ENCODE peak calls at places on chromosomes 3 and 15, in nine cellular contexts. One of them, this sample, is unnamed.

GRCh38 chr3:179807588-179807987 is 154.7 kb downstream of the USP13 start:
- DNase-seq in astrocyte of the spinal cord: no peak
- DNase-seq in AG04450: no peak
- DNase-seq in uterus: no peak
- DNase-seq in stomach: no peak
- DNase-seq in cardiac fibroblast: no peak
- DNase-seq in pancreas: no peak
- DNase-seq in astrocyte: no peak
- DNase-seq in brain microvascular endothelial cell: no peak
- DNase-seq in this sample: no peak

GRCh38 chr3:48285132-48285531 is 44.2 kb downstream of the ZNF589 start:
- DNase-seq in pancreas: no peak
- DNase-seq in astrocyte of the spinal cord: no peak
- DNase-seq in cardiac fibroblast: peak
- DNase-seq in AG04450: no peak
- DNase-seq in uterus: no peak
- DNase-seq in astrocyte: peak
- DNase-seq in brain microvascular endothelial cell: no peak
- DNase-seq in stomach: no peak
- DNase-seq in this sample: no peak

GRCh38 chr15:25844981-25845680 is 18.0 kb downstream of the ATP10A start:
- DNase-seq in stomach: no peak
- DNase-seq in astrocyte: no peak
- DNase-seq in pancreas: no peak
- DNase-seq in cardiac fibroblast: no peak
- DNase-seq in brain microvascular endothelial cell: no peak
- DNase-seq in AG04450: no peak
- DNase-seq in uterus: no peak
- DNase-seq in astrocyte of the spinal cord: no peak
- DNase-seq in this sample: no peak

GRCh38 chr15:85104584-85104983 is 122.9 kb downstream of the PDE8A start:
- DNase-seq in stomach: no peak
- DNase-seq in AG04450: no peak
- DNase-seq in cardiac fibroblast: no peak
- DNase-seq in astrocyte: no peak
- DNase-seq in pancreas: no peak
- DNase-seq in brain microvascular endothelial cell: no peak
- DNase-seq in uterus: no peak
- DNase-seq in astrocyte of the spinal cord: no peak
- DNase-seq in this sample: no peak

GRCh38 chr15:90665288-90666134 is 51.6 kb upstream of the BLM start:
- DNase-seq in cardiac fibroblast: peak
- DNase-seq in brain microvascular endothelial cell: peak
- DNase-seq in astrocyte: peak
- DNase-seq in stomach: peak
- DNase-seq in uterus: peak
- DNase-seq in AG04450: no peak
- DNase-seq in astrocyte of the spinal cord: peak
- DNase-seq in pancreas: peak
- DNase-seq in this sample: no peak

GRCh38 chr15:100897201-100897872 is 17.7 kb downstream of the ALDH1A3 start:
- DNase-seq in stomach: no peak
- DNase-seq in AG04450: no peak
- DNase-seq in pancreas: no peak
- DNase-seq in astrocyte of the spinal cord: no peak
- DNase-seq in uterus: no peak
- DNase-seq in cardiac fibroblast: no peak
- DNase-seq in astrocyte: no peak
- DNase-seq in brain microvascular endothelial cell: no peak
- DNase-seq in this sample: no peak

GRCh38 chr3:58707390-58707930 is 40.9 kb upstream of the FAM3D start:
- DNase-seq in astrocyte: no peak
- DNase-seq in pancreas: no peak
- DNase-seq in stomach: no peak
- DNase-seq in uterus: no peak
- DNase-seq in astrocyte of the spinal cord: no peak
- DNase-seq in cardiac fibroblast: no peak
- DNase-seq in AG04450: no peak
- DNase-seq in brain microvascular endothelial cell: no peak
- DNase-seq in this sample: no peak

GRCh38 chr15:38150794-38151193 is 101.8 kb upstream of the SPRED1 start:
- DNase-seq in stomach: no peak
- DNase-seq in cardiac fibroblast: no peak
- DNase-seq in astrocyte of the spinal cord: no peak
- DNase-seq in pancreas: no peak
- DNase-seq in brain microvascular endothelial cell: no peak
- DNase-seq in astrocyte: no peak
- DNase-seq in AG04450: no peak
- DNase-seq in uterus: no peak
- DNase-seq in this sample: no peak

GRCh38 chr3:55507808-55508207 is 20.7 kb upstream of the WNT5A start:
- DNase-seq in AG04450: no peak
- DNase-seq in astrocyte of the spinal cord: no peak
- DNase-seq in cardiac fibroblast: no peak
- DNase-seq in uterus: no peak
- DNase-seq in brain microvascular endothelial cell: no peak
- DNase-seq in astrocyte: no peak
- DNase-seq in pancreas: no peak
- DNase-seq in stomach: no peak
- DNase-seq in this sample: no peak

GRCh38 chr3:160130950-160131349 is 94.3 kb upstream of the C3orf80 start:
- DNase-seq in astrocyte: peak
- DNase-seq in astrocyte of the spinal cord: peak
- DNase-seq in pancreas: no peak
- DNase-seq in stomach: no peak
- DNase-seq in brain microvascular endothelial cell: peak
- DNase-seq in AG04450: no peak
- DNase-seq in uterus: no peak
- DNase-seq in cardiac fibroblast: peak
- DNase-seq in this sample: peak

GRCh38 chr3:57409471-57409870 is 117.0 kb upstream of the ASB14 start:
- DNase-seq in uterus: no peak
- DNase-seq in stomach: no peak
- DNase-seq in astrocyte of the spinal cord: no peak
- DNase-seq in AG04450: no peak
- DNase-seq in pancreas: no peak
- DNase-seq in astrocyte: no peak
- DNase-seq in cardiac fibroblast: no peak
- DNase-seq in brain microvascular endothelial cell: no peak
- DNase-seq in this sample: no peak

GRCh38 chr15:38021259-38021658 is 86.8 kb downstream of the TMCO5A start:
- DNase-seq in uterus: no peak
- DNase-seq in pancreas: no peak
- DNase-seq in astrocyte: no peak
- DNase-seq in brain microvascular endothelial cell: no peak
- DNase-seq in astrocyte of the spinal cord: no peak
- DNase-seq in stomach: no peak
- DNase-seq in cardiac fibroblast: no peak
- DNase-seq in AG04450: no peak
- DNase-seq in this sample: no peak

GRCh38 chr15:77107531-77108355 is 36.8 kb upstream of the TSPAN3 start:
- DNase-seq in stomach: peak
- DNase-seq in uterus: peak
- DNase-seq in pancreas: peak
- DNase-seq in AG04450: peak
- DNase-seq in astrocyte: peak
- DNase-seq in astrocyte of the spinal cord: peak
- DNase-seq in cardiac fibroblast: peak
- DNase-seq in brain microvascular endothelial cell: peak
- DNase-seq in this sample: no peak

GRCh38 chr15:68887120-68887519 is 43.2 kb upstream of the SPESP1 start:
- DNase-seq in cardiac fibroblast: no peak
- DNase-seq in stomach: no peak
- DNase-seq in AG04450: no peak
- DNase-seq in uterus: no peak
- DNase-seq in pancreas: no peak
- DNase-seq in brain microvascular endothelial cell: no peak
- DNase-seq in astrocyte: no peak
- DNase-seq in astrocyte of the spinal cord: no peak
- DNase-seq in this sample: no peak

GRCh38 chr3:36850743-36851142 is 86.4 kb upstream of the DCLK3 start:
- DNase-seq in AG04450: no peak
- DNase-seq in astrocyte: no peak
- DNase-seq in brain microvascular endothelial cell: no peak
- DNase-seq in stomach: no peak
- DNase-seq in uterus: no peak
- DNase-seq in astrocyte of the spinal cord: no peak
- DNase-seq in pancreas: no peak
- DNase-seq in cardiac fibroblast: peak
- DNase-seq in this sample: no peak

GRCh38 chr3:179148446-179149238 is 485 bp downstream of the PIK3CA start:
- DNase-seq in pancreas: peak
- DNase-seq in brain microvascular endothelial cell: peak
- DNase-seq in cardiac fibroblast: peak
- DNase-seq in uterus: peak
- DNase-seq in stomach: peak
- DNase-seq in astrocyte of the spinal cord: peak
- DNase-seq in AG04450: no peak
- DNase-seq in astrocyte: peak
- DNase-seq in this sample: no peak

GRCh38 chr15:74140445-74140761 is 10.0 kb downstream of the ISLR2 start:
- DNase-seq in uterus: no peak
- DNase-seq in brain microvascular endothelial cell: no peak
- DNase-seq in AG04450: no peak
- DNase-seq in cardiac fibroblast: no peak
- DNase-seq in pancreas: no peak
- DNase-seq in astrocyte of the spinal cord: no peak
- DNase-seq in stomach: no peak
- DNase-seq in astrocyte: no peak
- DNase-seq in this sample: no peak

DNA sequence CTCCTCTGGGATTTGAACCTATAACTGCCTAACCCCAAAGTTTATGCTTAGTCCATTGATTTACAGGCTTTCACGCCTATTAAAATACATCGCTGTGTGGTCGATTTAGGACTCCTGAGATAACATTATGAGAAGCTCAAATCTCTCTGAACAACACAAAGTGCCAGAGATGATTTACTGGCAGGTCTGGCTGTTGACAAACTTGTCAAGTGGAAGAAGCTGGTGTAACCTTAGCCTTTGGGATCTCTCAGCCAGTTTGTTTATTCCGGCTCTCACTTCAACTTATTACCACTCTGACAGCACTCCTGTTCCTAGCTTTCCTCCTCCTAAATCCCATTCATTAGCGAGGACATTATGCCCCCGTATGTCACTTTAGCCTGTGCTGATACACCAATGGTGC is 27.9 kb upstream of the WDR72 start:
- DNase-seq in brain microvascular endothelial cell: no peak
- DNase-seq in uterus: no peak
- DNase-seq in cardiac fibroblast: no peak
- DNase-seq in pancreas: no peak
- DNase-seq in AG04450: no peak
- DNase-seq in astrocyte of the spinal cord: no peak
- DNase-seq in astrocyte: no peak
- DNase-seq in stomach: no peak
- DNase-seq in this sample: no peak
- H3K4me3 ChIP-seq in brain microvascular endothelial cell: no peak
- H3K4me3 ChIP-seq in uterus: no peak
- H3K4me3 ChIP-seq in cardiac fibroblast: no peak
- H3K4me3 ChIP-seq in pancreas: no peak
- H3K4me3 ChIP-seq in AG04450: no peak
- H3K4me3 ChIP-seq in astrocyte of the spinal cord: no peak
- H3K4me3 ChIP-seq in astrocyte: no peak
- H3K4me3 ChIP-seq in stomach: no peak
- H3K4me3 ChIP-seq in this sample: no peak

DNA sequence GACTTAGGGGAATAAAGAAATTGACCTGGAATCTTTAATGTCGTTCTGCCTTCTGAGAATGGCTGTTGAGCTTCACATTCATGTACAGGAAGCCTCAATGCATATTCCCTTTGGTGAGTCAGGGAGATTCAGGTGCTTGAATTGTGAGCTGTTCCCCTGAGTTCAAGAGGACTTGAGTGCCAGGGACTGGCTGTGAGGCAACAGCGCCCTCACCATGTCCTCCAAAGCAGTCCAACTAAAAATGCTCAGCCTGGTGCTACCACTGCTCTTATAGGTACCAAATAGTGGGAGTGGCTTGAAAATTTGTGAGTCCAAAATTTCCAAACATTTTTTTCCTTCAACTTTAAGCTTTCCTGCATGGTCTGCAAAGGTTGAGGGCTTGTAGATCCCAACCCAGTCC is 54.1 kb downstream of the LEO1 start:
- DNase-seq in AG04450: no peak
- DNase-seq in pancreas: no peak
- DNase-seq in brain microvascular endothelial cell: no peak
- DNase-seq in astrocyte of the spinal cord: peak
- DNase-seq in uterus: no peak
- DNase-seq in cardiac fibroblast: peak
- DNase-seq in stomach: no peak
- DNase-seq in astrocyte: no peak
- DNase-seq in this sample: no peak
- TF ChIP-seq CTCF in AG04450: peak
- TF ChIP-seq CTCF in pancreas: no peak
- TF ChIP-seq CTCF in brain microvascular endothelial cell: peak
- TF ChIP-seq CTCF in astrocyte of the spinal cord: peak
- TF ChIP-seq CTCF in uterus: no peak
- TF ChIP-seq CTCF in cardiac fibroblast: peak
- TF ChIP-seq CTCF in stomach: no peak
- TF ChIP-seq CTCF in astrocyte: peak
- TF ChIP-seq CTCF in this sample: peak

DNA sequence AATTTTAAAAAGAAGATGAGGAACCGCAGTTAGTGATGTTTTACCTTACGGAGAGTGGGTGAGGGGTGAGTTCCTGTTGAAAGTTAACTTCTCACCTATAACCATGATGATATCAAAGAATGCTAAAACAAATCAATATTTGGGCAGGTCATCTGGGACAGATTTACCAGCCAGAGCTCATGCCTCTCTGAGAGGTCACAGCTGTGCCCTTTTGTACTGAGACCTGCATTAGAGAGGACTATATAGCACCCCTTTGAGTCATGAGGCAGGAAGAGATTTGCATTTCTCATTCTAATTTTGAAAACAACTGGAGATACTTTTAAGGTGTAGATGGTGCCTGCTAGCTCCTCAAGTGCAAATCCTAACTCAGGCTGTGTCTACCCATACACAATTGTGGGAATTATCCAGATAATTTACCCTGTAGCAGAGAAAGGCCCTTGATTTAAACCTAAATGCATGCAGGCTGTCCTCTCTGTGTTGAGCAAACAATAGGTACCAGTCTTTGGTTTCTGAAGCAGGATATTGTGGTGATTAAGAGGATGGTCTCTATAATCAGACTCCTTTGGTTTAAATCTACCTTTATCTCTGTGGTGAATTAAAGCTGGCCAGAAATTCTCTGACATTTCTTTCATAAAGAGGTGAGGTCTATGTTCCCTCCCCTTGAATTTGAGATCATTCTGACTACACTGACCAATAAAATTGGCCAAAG is 5.8 kb upstream of the TM4SF4 start:
- DNase-seq in astrocyte of the spinal cord: no peak
- DNase-seq in uterus: no peak
- DNase-seq in pancreas: no peak
- DNase-seq in stomach: peak
- DNase-seq in cardiac fibroblast: no peak
- DNase-seq in astrocyte: no peak
- DNase-seq in AG04450: no peak
- DNase-seq in brain microvascular endothelial cell: no peak
- DNase-seq in this sample: no peak
- H3K4me3 ChIP-seq in astrocyte of the spinal cord: no peak
- H3K4me3 ChIP-seq in uterus: no peak
- H3K4me3 ChIP-seq in pancreas: no peak
- H3K4me3 ChIP-seq in stomach: no peak
- H3K4me3 ChIP-seq in cardiac fibroblast: no peak
- H3K4me3 ChIP-seq in astrocyte: no peak
- H3K4me3 ChIP-seq in AG04450: no peak
- H3K4me3 ChIP-seq in brain microvascular endothelial cell: no peak
- H3K4me3 ChIP-seq in this sample: no peak

GRCh38 chr3:190458040-190458439 is 8.3 kb upstream of the TMEM207 start:
- DNase-seq in astrocyte of the spinal cord: no peak
- DNase-seq in astrocyte: no peak
- DNase-seq in pancreas: no peak
- DNase-seq in cardiac fibroblast: peak
- DNase-seq in AG04450: no peak
- DNase-seq in uterus: no peak
- DNase-seq in stomach: no peak
- DNase-seq in brain microvascular endothelial cell: no peak
- DNase-seq in this sample: no peak
- TF ChIP-seq CTCF in astrocyte of the spinal cord: no peak
- TF ChIP-seq CTCF in astrocyte: no peak
- TF ChIP-seq CTCF in pancreas: no peak
- TF ChIP-seq CTCF in cardiac fibroblast: no peak
- TF ChIP-seq CTCF in AG04450: no peak
- TF ChIP-seq CTCF in uterus: no peak
- TF ChIP-seq CTCF in stomach: no peak
- TF ChIP-seq CTCF in brain microvascular endothelial cell: no peak
- TF ChIP-seq CTCF in this sample: peak